ENCODE peak calls at places on chromosomes 2 and 18, in six cellular contexts. One of them, this sample, is unnamed.
A peak's percentile ranks its signal among the peaks of the same experiment; 100 is the strongest.

GRCh38 chr18:53380063-53380639 is 844.3 kb downstream of the MBD2 start:
- DNase-seq in GM23248: peak; percentile 7
- DNase-seq in A549: peak; percentile 44
- DNase-seq in breast epithelium: no peak
- DNase-seq in CD4-positive, alpha-beta memory T cell: no peak
- DNase-seq in keratinocyte: no peak
- DNase-seq in this sample: no peak

GRCh38 chr2:223585691-223586090 is 16.5 kb downstream of the SCG2 start:
- DNase-seq in GM23248: peak; percentile 56
- DNase-seq in keratinocyte: no peak
- DNase-seq in CD4-positive, alpha-beta memory T cell: no peak
- DNase-seq in A549: peak; percentile 61
- DNase-seq in breast epithelium: no peak
- DNase-seq in this sample: no peak

GRCh38 chr2:43634604-43635306 is 2.3 kb upstream of the PLEKHH2 start:
- DNase-seq in CD4-positive, alpha-beta memory T cell: no peak
- DNase-seq in GM23248: peak; percentile 83
- DNase-seq in A549: peak; percentile 94
- DNase-seq in breast epithelium: no peak
- DNase-seq in keratinocyte: no peak
- DNase-seq in this sample: no peak

GRCh38 chr2:102975996-102976636 is 214.3 kb downstream of the TMEM182 start:
- DNase-seq in A549: peak; percentile 55
- DNase-seq in CD4-positive, alpha-beta memory T cell: no peak
- DNase-seq in keratinocyte: peak; percentile 0
- DNase-seq in breast epithelium: no peak
- DNase-seq in GM23248: peak; percentile 29
- DNase-seq in this sample: no peak

GRCh38 chr2:95348609-95349567 is 51.7 kb downstream of the KCNIP3 start:
- DNase-seq in A549: no peak
- DNase-seq in GM23248: peak; percentile 55
- DNase-seq in keratinocyte: no peak
- DNase-seq in CD4-positive, alpha-beta memory T cell: no peak
- DNase-seq in breast epithelium: no peak
- DNase-seq in this sample: no peak

GRCh38 chr18:34352385-34353163 is 127.9 kb upstream of the NOL4 start:
- DNase-seq in keratinocyte: no peak
- DNase-seq in A549: no peak
- DNase-seq in breast epithelium: no peak
- DNase-seq in GM23248: peak; percentile 45
- DNase-seq in CD4-positive, alpha-beta memory T cell: no peak
- DNase-seq in this sample: no peak

GRCh38 chr18:52869942-52870907 is 530.2 kb downstream of the DCC start:
- DNase-seq in GM23248: no peak
- DNase-seq in keratinocyte: no peak
- DNase-seq in CD4-positive, alpha-beta memory T cell: no peak
- DNase-seq in A549: peak; percentile 1
- DNase-seq in breast epithelium: no peak
- DNase-seq in this sample: no peak

GRCh38 chr2:9144617-9145016 is 62.0 kb upstream of the ASAP2 start:
- DNase-seq in CD4-positive, alpha-beta memory T cell: no peak
- DNase-seq in breast epithelium: no peak
- DNase-seq in A549: no peak
- DNase-seq in GM23248: no peak
- DNase-seq in keratinocyte: no peak
- DNase-seq in this sample: no peak

GRCh38 chr2:28325567-28326468 is 66.8 kb upstream of the FOSL2 start:
- DNase-seq in GM23248: no peak
- DNase-seq in A549: no peak
- DNase-seq in breast epithelium: no peak
- DNase-seq in keratinocyte: peak; percentile 5
- DNase-seq in CD4-positive, alpha-beta memory T cell: no peak
- DNase-seq in this sample: no peak

GRCh38 chr18:69365658-69366057 is 35.0 kb upstream of the DOK6 start:
- DNase-seq in keratinocyte: no peak
- DNase-seq in breast epithelium: no peak
- DNase-seq in A549: no peak
- DNase-seq in GM23248: no peak
- DNase-seq in CD4-positive, alpha-beta memory T cell: no peak
- DNase-seq in this sample: no peak

GRCh38 chr2:73987109-73987947 is 2.6 kb downstream of the TET3 start:
- DNase-seq in CD4-positive, alpha-beta memory T cell: peak; percentile 40
- DNase-seq in keratinocyte: no peak
- DNase-seq in breast epithelium: no peak
- DNase-seq in GM23248: no peak
- DNase-seq in A549: no peak
- DNase-seq in this sample: peak; percentile 43

GRCh38 chr18:3605562-3606443 is 155.8 kb downstream of the TGIF1 start:
- DNase-seq in CD4-positive, alpha-beta memory T cell: peak; percentile 68
- DNase-seq in A549: no peak
- DNase-seq in keratinocyte: no peak
- DNase-seq in GM23248: peak; percentile 80
- DNase-seq in breast epithelium: no peak
- DNase-seq in this sample: peak; percentile 41

DNA sequence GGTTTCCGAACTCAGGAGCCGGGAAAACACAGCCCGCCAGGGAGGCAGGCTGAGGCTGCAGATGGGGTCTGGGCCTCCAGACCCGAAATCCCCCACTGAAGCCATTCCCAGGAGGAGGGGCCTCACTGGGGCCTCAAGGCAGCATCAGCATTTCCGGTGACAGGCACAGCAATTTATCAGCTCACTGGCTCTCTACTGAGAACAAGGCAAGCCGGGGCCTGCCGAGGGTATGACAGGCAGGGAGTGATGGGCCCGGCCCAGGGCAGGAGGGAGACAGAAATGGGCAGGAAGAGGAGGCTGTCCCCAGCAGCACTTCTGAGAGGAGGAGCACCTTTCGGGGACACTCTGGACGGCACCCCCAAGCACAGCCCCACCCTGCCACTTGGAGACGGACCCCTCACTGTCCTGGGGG is 12.5 kb downstream of the SDC1 start:
- DNase-seq in breast epithelium: peak; percentile 89
- DNase-seq in CD4-positive, alpha-beta memory T cell: no peak
- DNase-seq in GM23248: no peak
- DNase-seq in A549: no peak
- DNase-seq in keratinocyte: no peak
- DNase-seq in this sample: no peak
- H3K4me1 ChIP-seq in breast epithelium: peaks cover 7% of the 10 kb centered on the region
- H3K4me1 ChIP-seq in CD4-positive, alpha-beta memory T cell: no peaks in the 10 kb centered on the region
- H3K4me1 ChIP-seq in GM23248: no peaks in the 10 kb centered on the region
- H3K4me1 ChIP-seq in A549: peaks cover 53% of the 10 kb centered on the region
- H3K4me1 ChIP-seq in keratinocyte: peaks cover 100% of the 10 kb centered on the region
- H3K4me1 ChIP-seq in this sample: no peaks in the 10 kb centered on the region

GRCh38 chr2:147373800-147374409 is 470.9 kb upstream of the ACVR2A start:
- DNase-seq in CD4-positive, alpha-beta memory T cell: no peak
- DNase-seq in A549: no peak
- DNase-seq in keratinocyte: no peak
- DNase-seq in breast epithelium: no peak
- DNase-seq in GM23248: peak; percentile 43
- DNase-seq in this sample: no peak

GRCh38 chr2:147374410-147374811 is 470.4 kb upstream of the ACVR2A start:
- DNase-seq in GM23248: peak; percentile 62
- DNase-seq in breast epithelium: no peak
- DNase-seq in CD4-positive, alpha-beta memory T cell: no peak
- DNase-seq in keratinocyte: no peak
- DNase-seq in A549: no peak
- DNase-seq in this sample: no peak

GRCh38 chr2:147382322-147382948 is 462.4 kb upstream of the ACVR2A start:
- DNase-seq in A549: no peak
- DNase-seq in CD4-positive, alpha-beta memory T cell: no peak
- DNase-seq in GM23248: no peak
- DNase-seq in breast epithelium: peak; percentile 53
- DNase-seq in keratinocyte: peak; percentile 28
- DNase-seq in this sample: no peak

DNA sequence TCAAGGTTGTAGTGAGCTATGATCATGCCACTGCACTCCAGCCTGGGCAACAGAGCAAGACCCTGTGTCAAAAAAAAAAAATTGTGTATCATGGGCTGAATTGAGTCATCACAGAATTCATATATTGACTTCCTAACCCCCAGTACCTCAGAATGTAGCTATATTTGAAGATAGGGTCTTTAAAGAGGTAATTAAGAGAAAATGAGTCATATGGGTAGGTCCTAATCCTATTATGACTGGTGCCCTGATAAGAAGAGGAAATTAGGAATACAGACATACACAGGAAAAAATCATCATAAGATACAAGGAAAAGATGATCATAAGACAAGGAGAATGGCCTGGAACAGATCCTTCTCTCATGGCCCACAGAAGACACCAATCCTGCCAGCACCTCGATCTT is 466.4 kb upstream of the ACVR2A start:
- DNase-seq in breast epithelium: no peak
- DNase-seq in CD4-positive, alpha-beta memory T cell: no peak
- DNase-seq in keratinocyte: no peak
- DNase-seq in A549: no peak
- DNase-seq in GM23248: no peak
- DNase-seq in this sample: no peak
- H3K4me1 ChIP-seq in breast epithelium: no peaks in the 10 kb centered on the region
- H3K4me1 ChIP-seq in CD4-positive, alpha-beta memory T cell: no peaks in the 10 kb centered on the region
- H3K4me1 ChIP-seq in keratinocyte: peaks cover 7% of the 10 kb centered on the region
- H3K4me1 ChIP-seq in A549: no peaks in the 10 kb centered on the region
- H3K4me1 ChIP-seq in GM23248: peaks cover 4% of the 10 kb centered on the region
- H3K4me1 ChIP-seq in this sample: no peaks in the 10 kb centered on the region

GRCh38 chr18:58911766-58912165 is 47.1 kb downstream of the ZNF532 start:
- DNase-seq in GM23248: peak; percentile 42
- DNase-seq in keratinocyte: no peak
- DNase-seq in A549: peak; percentile 17
- DNase-seq in breast epithelium: no peak
- DNase-seq in CD4-positive, alpha-beta memory T cell: no peak
- DNase-seq in this sample: no peak
- H3K4me1 ChIP-seq in GM23248: peaks cover 29% of the 10 kb centered on the region
- H3K4me1 ChIP-seq in keratinocyte: no peaks in the 10 kb centered on the region
- H3K4me1 ChIP-seq in A549: peaks cover 66% of the 10 kb centered on the region
- H3K4me1 ChIP-seq in breast epithelium: peaks cover 6% of the 10 kb centered on the region
- H3K4me1 ChIP-seq in CD4-positive, alpha-beta memory T cell: peaks cover 12% of the 10 kb centered on the region
- H3K4me1 ChIP-seq in this sample: no peaks in the 10 kb centered on the region

GRCh38 chr2:113892004-113892740 is 2.3 kb downstream of the ACTR3 start:
- DNase-seq in A549: no peak
- DNase-seq in keratinocyte: no peak
- DNase-seq in GM23248: no peak
- DNase-seq in CD4-positive, alpha-beta memory T cell: no peak
- DNase-seq in breast epithelium: no peak
- DNase-seq in this sample: no peak

GRCh38 chr2:113891265-113891959 is 1.5 kb downstream of the ACTR3 start:
- DNase-seq in breast epithelium: no peak
- DNase-seq in GM23248: peak; percentile 55
- DNase-seq in CD4-positive, alpha-beta memory T cell: no peak
- DNase-seq in A549: no peak
- DNase-seq in keratinocyte: no peak
- DNase-seq in this sample: no peak

GRCh38 chr2:113888641-113889470 is 1.0 kb upstream of the ACTR3 start:
- DNase-seq in GM23248: no peak
- DNase-seq in A549: no peak
- DNase-seq in breast epithelium: no peak
- DNase-seq in keratinocyte: no peak
- DNase-seq in CD4-positive, alpha-beta memory T cell: no peak
- DNase-seq in this sample: no peak

GRCh38 chr2:113889471-113890252 is at the start of gene ACTR3:
- DNase-seq in breast epithelium: peak; percentile 97
- DNase-seq in GM23248: peak; percentile 99
- DNase-seq in CD4-positive, alpha-beta memory T cell: peak; percentile 99
- DNase-seq in keratinocyte: peak; percentile 77
- DNase-seq in A549: peak; percentile 98
- DNase-seq in this sample: peak; percentile 99

DNA sequence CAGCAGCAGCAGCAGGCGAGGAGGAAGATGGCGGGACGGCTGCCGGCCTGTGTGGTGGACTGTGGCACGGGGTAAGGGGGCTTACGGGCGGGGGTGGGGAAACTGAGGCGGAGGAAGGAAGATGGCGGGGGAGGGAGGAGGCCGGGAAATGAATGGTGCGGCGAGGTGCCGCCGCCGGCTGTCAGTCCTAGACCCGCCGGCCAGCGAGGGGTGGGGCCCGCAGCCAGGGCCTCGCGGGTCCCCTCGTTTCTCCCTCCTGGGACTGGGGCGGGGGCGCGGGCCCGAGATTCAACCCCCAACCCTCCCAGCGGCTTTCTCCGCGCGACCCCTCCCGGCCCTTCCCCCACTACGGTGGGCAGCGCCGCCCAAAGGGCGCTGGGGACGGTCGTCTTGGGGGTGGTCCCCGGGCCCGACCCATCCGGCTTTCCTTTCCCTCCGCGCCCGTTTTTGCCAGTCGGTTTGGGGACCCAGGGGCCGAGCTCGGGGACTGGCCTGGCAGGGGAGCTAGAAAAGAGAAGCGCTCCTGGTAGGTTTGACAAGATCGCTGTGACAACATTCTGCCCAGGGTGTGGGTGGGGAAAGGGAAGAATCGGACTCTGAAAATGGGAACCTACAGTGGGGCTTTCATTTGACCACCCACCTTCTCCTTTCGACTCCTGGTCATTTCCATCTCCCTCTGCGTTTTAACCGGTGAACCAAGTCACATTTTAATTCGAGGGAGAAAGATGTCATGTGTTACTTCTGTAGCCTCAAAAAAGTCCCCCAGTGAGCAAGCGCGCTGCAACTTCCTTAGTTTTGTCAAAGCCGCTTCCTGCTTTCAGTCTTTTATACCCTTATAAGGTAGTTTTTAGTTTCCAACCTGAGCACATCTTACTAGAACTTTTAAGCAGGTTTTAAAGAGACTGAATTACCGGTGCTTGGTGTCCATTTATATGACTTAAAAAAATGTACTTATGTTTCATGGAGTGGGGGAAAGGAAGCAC is 655 bp downstream of the ACTR3 start:
- DNase-seq in breast epithelium: peak; percentile 70
- DNase-seq in CD4-positive, alpha-beta memory T cell: peak; percentile 84
- DNase-seq in keratinocyte: no peak
- DNase-seq in GM23248: peak; percentile 83
- DNase-seq in A549: peak; percentile 69
- DNase-seq in this sample: peak; percentile 84
- H3K4me1 ChIP-seq in breast epithelium: no peaks in the 10 kb centered on the region
- H3K4me1 ChIP-seq in CD4-positive, alpha-beta memory T cell: peaks cover 78% of the 10 kb centered on the region
- H3K4me1 ChIP-seq in keratinocyte: peaks cover 47% of the 10 kb centered on the region
- H3K4me1 ChIP-seq in GM23248: peaks cover 71% of the 10 kb centered on the region
- H3K4me1 ChIP-seq in A549: peaks cover 60% of the 10 kb centered on the region
- H3K4me1 ChIP-seq in this sample: peaks cover 72% of the 10 kb centered on the region

This sample was measured in CD8-positive, alpha-beta memory T cell.